ENCODE peak calls at places on chromosomes 16 and 17, in six cellular contexts. Y is H1, R is mesenchymal stem cell, X is mesendoderm, O is IMR-90, K is trophoblast cell. Z is an unnamed sample.

GRCh38 chr17:40179923-40180659 is 2.8 kb downstream of the RAPGEFL1 start:
- DNase-seq in Y (no peak), X (peak; percentile 67), K (no peak), O (peak; percentile 70), R (peak; percentile 60), Z (no peak)

GRCh38 chr16:47592232-47592631 is 131.1 kb downstream of the PHKB start:
- DNase-seq in X (no peak), K (no peak), Y (no peak), O (no peak), R (no peak), Z (no peak)

GRCh38 chr16:71360378-71360777 is 1.9 kb downstream of the CALB2 start:
- DNase-seq in R (peak; percentile 93), X (peak; percentile 53), K (peak; percentile 69), Y (no peak), O (peak; percentile 94), Z (no peak)

GRCh38 chr17:15436399-15437369 is 30.7 kb downstream of the CDRT4 start:
- DNase-seq in Y (peak; percentile 56), X (peak; percentile 73), K (no peak), O (peak; percentile 34), R (peak; percentile 23), Z (peak; percentile 59)

GRCh38 chr17:41689497-41690299 is 1.0 kb downstream of the EIF1 start:
- DNase-seq in Y (peak; percentile 70), K (no peak), R (peak; percentile 77), X (peak; percentile 82), O (peak; percentile 69), Z (no peak)

GRCh38 chr16:19555938-19556778 is 655 bp downstream of the VPS35L start:
- DNase-seq in X (peak; percentile 98), R (peak; percentile 90), K (peak; percentile 77), Y (peak; percentile 87), O (peak; percentile 26), Z (peak; percentile 95)

GRCh38 chr16:60310836-60311445 is 1576.8 kb upstream of the GOT2 start:
- DNase-seq in K (no peak), R (no peak), O (no peak), X (no peak), Y (no peak), Z (no peak)

GRCh38 chr17:57295526-57296023 is 39.3 kb downstream of the MSI2 start:
- DNase-seq in K (peak; percentile 11), R (peak; percentile 59), X (peak; percentile 50), O (peak; percentile 71), Y (no peak), Z (no peak)

GRCh38 chr16:73847090-73847489 is 449.5 kb upstream of the PSMD7 start:
- DNase-seq in O (no peak), Y (peak; percentile 49), R (no peak), X (peak; percentile 51), K (no peak), Z (peak; percentile 39)

GRCh38 chr16:31043898-31044481 is 10.6 kb downstream of the STX4 start:
- DNase-seq in O (no peak), Y (no peak), X (no peak), R (no peak), K (no peak), Z (no peak)

GRCh38 chr17:3641014-3641413 is 4.5 kb downstream of the CTNS start:
- DNase-seq in Y (no peak), X (peak; percentile 26), O (no peak), K (no peak), R (no peak), Z (no peak)

GRCh38 chr17:40440166-40440565 is 3.1 kb upstream of the IGFBP4 start:
- DNase-seq in Y (no peak), O (no peak), K (no peak), R (no peak), X (no peak), Z (no peak)

GRCh38 chr16:8370374-8371015 is 219.8 kb downstream of the TMEM114 start:
- DNase-seq in O (peak; percentile 7), X (peak; percentile 62), K (peak; percentile 27), Y (no peak), R (no peak), Z (peak; percentile 46)

GRCh38 chr16:50632927-50633800 is 47.9 kb downstream of the SNX20 start:
- DNase-seq in K (no peak), R (no peak), O (no peak), X (no peak), Y (no peak), Z (no peak)

GRCh38 chr17:21463204-21463661 is 87.1 kb downstream of the KCNJ12 start:
- DNase-seq in X (no peak), K (no peak), Y (no peak), R (no peak), O (no peak), Z (no peak)

GRCh38 chr17:58278661-58279015 is 2.1 kb downstream of the MPO start:
- DNase-seq in K (no peak), Y (no peak), X (no peak), O (no peak), R (no peak), Z (no peak)

GRCh38 chr17:33990943-33991706 is 264.0 kb upstream of the CCL2 start:
- DNase-seq in Y (no peak), R (no peak), O (no peak), X (peak; percentile 32), K (no peak), Z (peak; percentile 23)

DNA sequence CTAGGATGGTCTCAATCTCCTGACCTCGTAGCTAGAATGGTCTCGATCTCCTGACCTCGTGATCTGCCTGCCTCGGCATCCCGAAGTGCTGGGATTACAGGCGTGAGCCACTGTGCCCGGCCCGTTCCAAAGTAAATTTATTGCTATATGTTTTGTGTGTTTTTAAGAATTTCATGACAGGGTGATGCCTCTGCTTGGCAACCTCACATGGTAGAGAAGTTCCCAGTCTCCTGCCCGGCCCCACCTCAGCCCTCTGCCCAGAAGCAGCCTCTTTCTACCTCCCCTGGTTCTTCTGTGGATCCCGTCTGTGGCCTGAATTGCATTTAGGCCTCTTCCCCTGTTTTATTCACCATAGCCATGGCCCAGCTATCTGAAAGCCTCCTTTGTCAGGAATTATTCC is 55.0 kb downstream of the B9D1 start:
- DNase-seq in O (no peak), X (no peak), Y (no peak), K (no peak), R (no peak), Z (no peak)
- H3K4me1 ChIP-seq in O (peaks cover 10% of the 10 kb centered on the region), X (no peaks in the 10 kb centered on the region), Y (no peaks in the 10 kb centered on the region), K (peaks cover 17% of the 10 kb centered on the region), R (peaks cover 29% of the 10 kb centered on the region), Z (no peaks in the 10 kb centered on the region)

GRCh38 chr17:80104956-80105375 is 3.6 kb downstream of the GAA start:
- DNase-seq in R (no peak), Y (no peak), X (no peak), K (no peak), O (no peak), Z (no peak)

GRCh38 chr17:80105762-80106161 is 4.4 kb downstream of the GAA start:
- DNase-seq in R (no peak), K (no peak), O (peak; percentile 21), X (no peak), Y (no peak), Z (no peak)

GRCh38 chr17:80103686-80104085 is 2.3 kb downstream of the GAA start:
- DNase-seq in O (no peak), K (no peak), R (no peak), X (no peak), Y (no peak), Z (no peak)

GRCh38 chr17:80103061-80103481 is 1.7 kb downstream of the GAA start:
- DNase-seq in K (peak; percentile 59), O (no peak), R (no peak), X (no peak), Y (no peak), Z (no peak)

GRCh38 chr17:80104321-80104955 is 3.1 kb downstream of the GAA start:
- DNase-seq in O (no peak), X (peak; percentile 31), R (peak; percentile 37), K (no peak), Y (no peak), Z (peak; percentile 55)
- H3K4ac ChIP-seq in O (no peak overlapping the region), X (no peak overlapping the region), R (no peak overlapping the region), K (no peak overlapping the region), Y (no peak overlapping the region), Z (no peak overlapping the region)

GRCh38 chr17:76442341-76443338 is 10.3 kb downstream of the UBE2O start:
- DNase-seq in R (peak; percentile 67), Y (no peak), X (no peak), K (no peak), O (peak; percentile 66), Z (no peak)
- H3K4me1 ChIP-seq in R (peaks cover 23% of the 10 kb centered on the region), Y (peaks cover 30% of the 10 kb centered on the region), X (peaks cover 50% of the 10 kb centered on the region), K (peaks cover 9% of the 10 kb centered on the region), O (peaks cover 50% of the 10 kb centered on the region), Z (peaks cover 57% of the 10 kb centered on the region)

DNA sequence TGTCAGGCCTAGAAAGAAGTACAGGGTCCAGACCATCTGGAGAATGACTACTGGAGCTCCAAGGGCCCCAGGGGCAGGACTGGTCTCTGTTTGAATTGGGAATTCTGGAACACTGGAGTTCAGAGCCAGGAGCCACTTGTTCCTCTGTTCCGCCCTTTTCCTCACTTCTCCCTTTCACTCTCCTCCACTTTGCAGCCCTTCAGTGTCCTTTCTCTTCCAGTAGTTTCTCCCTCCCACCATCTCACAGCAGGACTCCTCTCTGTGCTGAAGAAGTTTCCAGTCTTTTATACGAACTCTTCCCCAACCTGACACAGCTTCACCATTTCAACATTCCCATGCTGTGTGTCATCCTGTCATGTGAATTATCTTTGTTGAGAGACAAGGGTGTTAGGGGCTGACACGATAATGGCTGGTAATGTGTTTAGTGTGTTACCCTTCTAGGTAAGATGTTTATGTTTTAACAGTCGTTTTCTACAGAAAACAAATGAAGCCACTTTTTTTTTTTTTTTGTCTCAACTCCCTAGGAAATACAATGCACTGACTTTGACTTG is 180.3 kb upstream of the MYOCD start:
- DNase-seq in X (peak; percentile 83), Y (no peak), R (peak; percentile 37), K (no peak), O (peak; percentile 20), Z (no peak)
- H3K4ac ChIP-seq in X (no peak overlapping the region), Y (no peak overlapping the region), R (no peak overlapping the region), K (no peak overlapping the region), O (no peak overlapping the region), Z (no peak overlapping the region)

DNA sequence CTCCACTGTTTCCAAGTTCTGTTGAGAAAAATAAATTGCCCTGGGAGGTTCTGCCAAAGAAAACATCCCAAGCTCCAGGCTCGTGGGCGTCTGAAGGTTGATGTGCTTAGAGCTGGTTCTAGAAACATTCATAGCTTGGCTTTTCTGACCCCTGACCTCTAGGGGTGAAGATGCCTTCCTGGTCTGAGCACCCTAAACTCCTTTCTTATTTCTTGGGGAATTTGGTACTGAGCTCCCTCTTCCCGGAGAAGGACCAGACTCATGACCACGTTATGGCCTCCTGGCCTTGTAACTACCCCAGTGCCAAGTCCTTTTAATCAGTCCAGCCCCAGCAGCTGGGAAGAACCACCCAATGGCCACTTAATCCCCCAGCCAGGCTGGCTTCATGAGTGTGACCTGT is 66.4 kb downstream of the MYH11 start:
- DNase-seq in Y (no peak), R (no peak), K (no peak), O (no peak), X (no peak), Z (no peak)
- H3K4me1 ChIP-seq in Y (no peaks in the 10 kb centered on the region), R (no peaks in the 10 kb centered on the region), K (no peaks in the 10 kb centered on the region), O (peaks cover 3% of the 10 kb centered on the region), X (no peaks in the 10 kb centered on the region), Z (no peaks in the 10 kb centered on the region)

GRCh38 chr16:11326737-11327276 is 18.5 kb upstream of the RMI2 start:
- DNase-seq in K (no peak), R (no peak), Y (no peak), X (no peak), O (no peak), Z (no peak)

GRCh38 chr16:11329080-11329491 is 16.2 kb upstream of the RMI2 start:
- DNase-seq in K (no peak), O (peak; percentile 44), Y (no peak), R (peak; percentile 74), X (peak; percentile 94), Z (peak; percentile 60)

GRCh38 chr16:11328172-11329079 is 16.8 kb upstream of the RMI2 start:
- DNase-seq in O (peak; percentile 97), K (peak; percentile 90), R (peak; percentile 98), X (peak; percentile 99), Y (peak; percentile 78), Z (peak; percentile 97)

GRCh38 chr16:11326084-11326736 is 19.0 kb upstream of the RMI2 start:
- DNase-seq in O (no peak), R (no peak), K (no peak), Y (no peak), X (no peak), Z (no peak)

GRCh38 chr16:11327277-11328171 is 17.7 kb upstream of the RMI2 start:
- DNase-seq in O (no peak), X (peak; percentile 78), R (no peak), K (no peak), Y (no peak), Z (peak; percentile 52)
- H3K4ac ChIP-seq in O (peak overlapping the region; percentile 91), X (peak overlapping the region; percentile 4), R (peak overlapping the region; percentile 15), K (no peak overlapping the region), Y (peak overlapping the region; percentile 9), Z (no peak overlapping the region)

Z was measured in H9.